ENCODE peak calls at places on chromosomes 2 and 18, in ten cellular contexts. T is A549, K is GM13977, Q is GM12865, H is HCT116, D is cardiac fibroblast, V is dorsolateral prefrontal cortex, X is colonic mucosa, E is mesothelial cell of epicardium, F is AG09319. J is an unnamed sample.

GRCh38 chr2:230473378-230473777 is 57.4 kb downstream of the SP100 start:
- DNase-seq in T (no peak), K (no peak), Q (peak; percentile 60), H (no peak), D (peak; percentile 5), V (no peak), X (no peak), E (no peak), F (no peak), J (no peak)

GRCh38 chr2:129483366-129483765 is 496.1 kb upstream of the RAB6C start:
- DNase-seq in T (no peak), K (no peak), Q (peak; percentile 18), H (no peak), D (no peak), V (no peak), X (no peak), E (no peak), F (no peak), J (no peak)

GRCh38 chr2:70767699-70768584 is at the start of gene ADD2:
- DNase-seq in T (peak; percentile 81), K (peak; percentile 75), Q (peak; percentile 24), H (no peak), D (peak; percentile 21), V (no peak), X (no peak), E (peak; percentile 20), F (no peak), J (peak; percentile 61)

GRCh38 chr2:202780514-202781021 is 91.0 kb downstream of the ICA1L start:
- DNase-seq in T (peak; percentile 17), K (peak; percentile 59), Q (peak; percentile 78), H (peak; percentile 64), D (no peak), V (no peak), X (no peak), E (no peak), F (no peak), J (no peak)

GRCh38 chr2:147149589-147150245 is 695.1 kb upstream of the ACVR2A start:
- DNase-seq in T (peak; percentile 41), K (no peak), Q (no peak), H (no peak), D (peak; percentile 68), V (no peak), X (no peak), E (no peak), F (no peak), J (no peak)

GRCh38 chr2:239324456-239324855 is 76.4 kb downstream of the HDAC4 start:
- DNase-seq in T (no peak), K (no peak), Q (no peak), H (no peak), D (no peak), V (no peak), X (no peak), E (no peak), F (no peak), J (no peak)

GRCh38 chr18:57059366-57059765 is 87.5 kb upstream of the BOD1L2 start:
- DNase-seq in T (no peak), K (no peak), Q (no peak), H (no peak), D (no peak), V (no peak), X (no peak), E (no peak), F (no peak), J (no peak)

GRCh38 chr18:44839239-44839666 is 158.6 kb downstream of the SETBP1 start:
- DNase-seq in T (peak; percentile 53), K (peak; percentile 62), Q (peak; percentile 82), H (no peak), D (peak; percentile 72), V (no peak), X (peak; percentile 82), E (no peak), F (no peak), J (no peak)

GRCh38 chr2:102256281-102256680 is 55.1 kb upstream of the IL1RL1 start:
- DNase-seq in T (no peak), K (no peak), Q (no peak), H (no peak), D (no peak), V (no peak), X (no peak), E (no peak), F (no peak), J (no peak)

GRCh38 chr2:23460228-23460627 is 75.2 kb downstream of the KLHL29 start:
- DNase-seq in T (peak; percentile 43), K (no peak), Q (peak; percentile 44), H (peak; percentile 13), D (peak; percentile 27), V (no peak), X (no peak), E (no peak), F (no peak), J (no peak)

GRCh38 chr2:63364866-63365265 is 223.4 kb downstream of the WDPCP start:
- DNase-seq in T (no peak), K (no peak), Q (no peak), H (no peak), D (peak; percentile 3), V (no peak), X (no peak), E (no peak), F (no peak), J (no peak)

DNA sequence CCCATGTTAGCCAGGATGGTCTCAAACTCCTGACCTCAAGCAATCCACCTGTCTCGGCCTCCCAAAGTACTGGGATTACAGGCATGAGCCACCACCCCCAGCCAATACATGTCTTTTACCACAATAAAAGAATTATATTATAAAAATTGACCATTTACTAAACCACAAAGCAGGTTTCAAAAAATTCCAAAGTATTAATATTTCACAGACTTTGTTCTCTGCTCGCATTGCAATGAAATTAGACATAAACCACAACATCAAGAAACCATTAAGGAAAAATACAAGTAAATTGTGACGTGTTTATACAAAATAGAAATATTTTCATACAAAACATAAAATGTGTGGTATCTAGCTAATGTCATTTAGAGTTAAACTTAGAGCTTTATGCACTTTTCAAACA is 13.4 kb upstream of the MAPRE3 start:
- DNase-seq in T (no peak), K (no peak), Q (no peak), H (no peak), D (no peak), V (no peak), X (no peak), E (no peak), F (no peak), J (no peak)
- TF ChIP-seq CTCF in T (no peak), K (no peak), Q (no peak), H (no peak), D (no peak), V (no peak), X (no peak), E (no peak), F (no peak), J (no peak)

DNA sequence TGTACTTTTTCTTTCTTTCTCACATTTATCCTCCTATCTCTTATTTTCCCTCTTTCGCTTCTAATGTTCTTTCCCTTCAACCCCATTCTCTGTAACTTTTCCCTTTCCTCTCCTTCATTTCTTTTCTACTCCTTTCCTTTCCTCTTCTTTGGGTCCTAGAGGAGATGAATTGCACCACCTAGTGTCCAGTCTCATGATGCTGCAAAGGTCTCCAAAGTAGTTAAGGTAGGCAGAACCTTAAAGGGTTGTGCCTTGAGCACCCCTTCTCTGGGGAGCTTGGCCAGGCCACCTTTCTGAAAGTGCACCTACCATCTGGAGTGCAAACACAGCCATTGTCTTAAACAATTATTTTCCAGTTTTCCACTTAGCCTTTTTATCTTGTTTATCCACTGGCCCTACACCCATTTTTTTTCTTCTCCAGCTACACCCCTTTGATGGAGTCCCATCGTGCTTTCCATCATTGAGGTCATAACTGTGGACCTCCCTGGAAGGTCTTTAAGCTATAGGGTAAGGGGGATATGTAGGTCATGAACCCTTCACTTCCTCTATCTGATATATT is 156.0 kb downstream of the ESCO1 start:
- DNase-seq in T (peak; percentile 69), K (peak; percentile 56), Q (peak; percentile 65), H (peak; percentile 64), D (peak; percentile 79), V (no peak), X (peak; percentile 21), E (no peak), F (peak; percentile 29), J (peak; percentile 19)
- TF ChIP-seq CTCF in T (peak; percentile 69), K (peak; percentile 77), Q (peak; percentile 64), H (peak; percentile 87), D (peak; percentile 83), V (peak; percentile 59), X (peak; percentile 46), E (no peak), F (peak; percentile 84), J (peak; percentile 82)

GRCh38 chr2:18057657-18058056 is 179.2 kb downstream of the KCNS3 start:
- DNase-seq in T (no peak), K (no peak), Q (no peak), H (no peak), D (no peak), V (no peak), X (no peak), E (no peak), F (no peak), J (no peak)

GRCh38 chr2:18049325-18049724 is 170.9 kb downstream of the KCNS3 start:
- DNase-seq in T (no peak), K (no peak), Q (no peak), H (no peak), D (no peak), V (no peak), X (no peak), E (no peak), F (no peak), J (no peak)

GRCh38 chr2:18050001-18050400 is 171.5 kb downstream of the KCNS3 start:
- DNase-seq in T (no peak), K (no peak), Q (no peak), H (no peak), D (no peak), V (no peak), X (no peak), E (no peak), F (no peak), J (no peak)

DNA sequence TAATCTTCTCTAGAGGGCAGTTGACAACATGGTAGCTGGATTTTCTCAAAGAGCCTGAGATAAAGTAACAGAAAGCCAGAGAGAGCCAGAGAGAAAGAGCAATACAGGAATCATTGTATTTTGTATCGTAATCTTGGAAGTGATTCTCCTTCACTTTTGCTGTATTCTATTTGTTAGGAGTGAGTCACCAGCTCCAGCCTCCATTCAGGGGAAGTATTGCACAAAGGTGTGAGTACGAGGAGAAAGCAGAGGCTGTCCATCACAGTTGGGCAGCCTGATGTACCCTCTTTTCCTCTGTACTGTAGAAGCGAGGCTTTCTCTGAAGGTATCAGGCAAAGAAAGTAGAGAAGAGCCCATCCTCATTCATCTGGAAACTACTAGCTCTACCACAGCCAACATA is 176.8 kb downstream of the KCNS3 start:
- DNase-seq in T (no peak), K (no peak), Q (no peak), H (no peak), D (no peak), V (no peak), X (no peak), E (no peak), F (no peak), J (no peak)
- TF ChIP-seq CTCF in T (no peak), K (no peak), Q (no peak), H (no peak), D (no peak), V (no peak), X (no peak), E (no peak), F (no peak), J (no peak)

DNA sequence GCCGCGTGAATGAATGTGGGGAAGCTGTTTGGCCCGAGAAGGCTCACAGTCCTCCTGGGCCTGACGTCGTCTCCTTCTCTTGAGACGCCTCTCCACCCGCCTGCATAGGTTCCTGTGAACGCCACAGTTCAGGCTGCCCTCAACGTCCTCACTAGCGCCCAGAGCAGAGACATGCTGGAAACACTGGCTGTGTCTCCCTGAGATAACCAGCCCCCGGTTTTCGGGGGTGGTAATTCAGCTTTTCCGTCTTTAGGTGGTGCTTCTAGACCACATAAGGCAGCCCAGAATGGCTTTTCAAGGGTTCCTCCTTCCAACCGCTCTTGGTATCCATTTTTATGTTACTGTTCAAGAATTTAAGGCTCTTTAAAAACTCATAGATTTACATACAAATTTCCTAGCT is 110.4 kb upstream of the PXDN start:
- DNase-seq in T (peak; percentile 29), K (peak; percentile 53), Q (no peak), H (no peak), D (peak; percentile 38), V (no peak), X (no peak), E (no peak), F (no peak), J (peak; percentile 46)
- TF ChIP-seq CTCF in T (peak; percentile 39), K (peak; percentile 18), Q (no peak), H (no peak), D (peak; percentile 38), V (peak; percentile 55), X (no peak), E (peak; percentile 21), F (peak; percentile 26), J (peak; percentile 61)